ENCODE peak calls at places on chromosomes 12 and 14, in ten cellular contexts. W is kidney epithelial cell; P is neural progenitor cell; G is ovary; A is trophoblast cell; T is NCI-H82; I is uterus; S is NCI-H774; L is spleen; J is NK-92 treated with Interleukin-12 subunit alpha and Interleukin-12 subunit beta, amount 100 ng/mL, for 24 hours. Z is an unnamed sample.

GRCh38 chr14:96698846-96699543 is 98.2 kb upstream of the VRK1 start:
- DNase-seq in A (peak; percentile 21), T (no peak), I (no peak), P (no peak), L (no peak), S (no peak), J (peak; percentile 8), W (no peak), G (no peak), Z (no peak)

GRCh38 chr12:54261817-54262402 is 18.0 kb downstream of the CBX5 start:
- DNase-seq in J (no peak), I (no peak), P (no peak), W (no peak), S (no peak), L (no peak), T (no peak), A (no peak), G (no peak), Z (no peak)

GRCh38 chr12:90794212-90794611 is 160.8 kb downstream of the CCER1 start:
- DNase-seq in J (no peak), L (no peak), S (no peak), A (no peak), G (no peak), P (no peak), T (no peak), I (no peak), W (no peak), Z (no peak)

GRCh38 chr14:93027810-93028723 is 87.7 kb downstream of the ITPK1 start:
- DNase-seq in J (no peak), W (no peak), P (no peak), I (no peak), L (peak; percentile 51), A (no peak), G (no peak), T (no peak), S (no peak), Z (no peak)

GRCh38 chr12:130162267-130162666 is at the start of gene FZD10:
- DNase-seq in G (peak; percentile 40), J (no peak), L (no peak), S (no peak), A (peak; percentile 38), P (peak; percentile 91), W (no peak), I (peak; percentile 31), T (peak; percentile 18), Z (no peak)

GRCh38 chr14:63492391-63492790 is 50.8 kb downstream of the PPP2R5E start:
- DNase-seq in A (peak; percentile 50), L (no peak), T (no peak), S (no peak), G (no peak), W (no peak), I (no peak), J (no peak), P (no peak), Z (no peak)

GRCh38 chr12:52243264-52243773 is 10.3 kb downstream of the KRT7 start:
- DNase-seq in P (no peak), A (peak; percentile 48), J (no peak), G (no peak), W (no peak), S (no peak), I (no peak), L (peak; percentile 56), T (no peak), Z (peak; percentile 55)

GRCh38 chr12:97250483-97250882 is 212.1 kb upstream of the RMST start:
- DNase-seq in T (no peak), W (no peak), L (no peak), J (no peak), A (no peak), G (no peak), S (no peak), I (no peak), P (no peak), Z (no peak)

GRCh38 chr12:47281667-47282171 is 202.0 kb upstream of the AMIGO2 start:
- DNase-seq in S (no peak), T (no peak), W (no peak), L (no peak), J (no peak), I (no peak), P (no peak), A (no peak), G (no peak), Z (no peak)

GRCh38 chr12:45704968-45705367 is 24.5 kb upstream of the ARID2 start:
- DNase-seq in G (no peak), A (no peak), L (no peak), J (no peak), I (no peak), S (no peak), P (no peak), T (no peak), W (no peak), Z (no peak)

GRCh38 chr12:114445401-114446323 is 39.7 kb upstream of the TBX5 start:
- DNase-seq in I (no peak), A (no peak), G (no peak), S (no peak), T (no peak), W (no peak), L (no peak), P (peak; percentile 68), J (no peak), Z (no peak)

GRCh38 chr12:52121848-52122838 is 42.6 kb downstream of the SMIM41 start:
- DNase-seq in P (peak; percentile 85), I (no peak), A (peak; percentile 70), S (peak; percentile 58), W (no peak), T (peak; percentile 92), G (peak; percentile 62), L (peak; percentile 91), J (peak; percentile 38), Z (no peak)

GRCh38 chr12:107418976-107419375 is 266.6 kb upstream of the PWP1 start:
- DNase-seq in A (no peak), S (no peak), W (no peak), P (no peak), I (no peak), T (peak; percentile 93), L (no peak), J (no peak), G (no peak), Z (no peak)

GRCh38 chr12:24244231-24244630 is 294.8 kb upstream of the SOX5 start:
- DNase-seq in J (no peak), G (no peak), P (no peak), S (no peak), A (no peak), T (no peak), I (no peak), W (no peak), L (no peak), Z (no peak)

GRCh38 chr12:48997719-48998496 is 1.3 kb downstream of the DDN start:
- DNase-seq in P (peak; percentile 65), T (peak; percentile 69), L (peak; percentile 84), I (no peak), W (no peak), S (peak; percentile 36), J (no peak), A (peak; percentile 44), G (no peak), Z (no peak)

GRCh38 chr14:100878271-100879146 is 25.0 kb downstream of the RTL1 start:
- DNase-seq in T (no peak), I (no peak), P (no peak), J (no peak), S (no peak), G (no peak), L (peak; percentile 50), W (no peak), A (no peak), Z (no peak)

GRCh38 chr12:10559241-10559640 is 53.6 kb downstream of the EIF2S3B start:
- DNase-seq in I (no peak), A (no peak), T (no peak), L (peak; percentile 71), G (no peak), P (no peak), W (no peak), J (peak; percentile 7), S (no peak), Z (no peak)

GRCh38 chr14:100591453-100592371 is 4.5 kb upstream of the BEGAIN start:
- DNase-seq in P (no peak), J (no peak), I (no peak), A (no peak), G (peak; percentile 6), S (no peak), L (peak; percentile 61), T (no peak), W (no peak), Z (no peak)

GRCh38 chr12:131808744-131809371 is 19.3 kb upstream of the MMP17 start:
- DNase-seq in A (peak; percentile 50), T (peak; percentile 58), P (no peak), I (no peak), W (no peak), L (peak; percentile 95), J (no peak), G (no peak), S (no peak), Z (no peak)

GRCh38 chr14:71885301-71885700 is 46.9 kb upstream of the RGS6 start:
- DNase-seq in P (no peak), J (no peak), L (no peak), G (no peak), A (no peak), W (no peak), I (no peak), T (no peak), S (no peak), Z (no peak)

GRCh38 chr14:87883750-87884149 is 109.2 kb downstream of the GALC start:
- DNase-seq in P (no peak), W (no peak), L (no peak), G (no peak), J (no peak), T (no peak), I (no peak), S (no peak), A (no peak), Z (no peak)

GRCh38 chr14:55512421-55512820 is 67.6 kb upstream of the KTN1 start:
- DNase-seq in P (no peak), G (no peak), T (no peak), I (no peak), L (no peak), S (no peak), A (no peak), J (no peak), W (no peak), Z (no peak)

GRCh38 chr14:73777420-73777819 is 63.2 kb upstream of the PNMA1 start:
- DNase-seq in A (no peak), P (peak; percentile 41), W (no peak), J (no peak), L (no peak), G (no peak), T (no peak), S (no peak), I (no peak), Z (no peak)

GRCh38 chr14:51419685-51420084 is 179.6 kb downstream of the TMX1 start:
- DNase-seq in L (no peak), G (no peak), P (no peak), A (no peak), S (no peak), W (no peak), T (no peak), J (peak; percentile 2), I (no peak), Z (no peak)

GRCh38 chr12:4908694-4909396 is 860 bp upstream of the KCNA1 start:
- DNase-seq in W (no peak), A (no peak), S (peak; percentile 16), L (no peak), I (no peak), P (peak; percentile 97), T (peak; percentile 90), J (no peak), G (no peak), Z (no peak)

GRCh38 chr14:97445367-97445766 is 648.2 kb downstream of the VRK1 start:
- DNase-seq in A (no peak), S (no peak), P (no peak), J (no peak), L (no peak), I (no peak), T (no peak), W (no peak), G (no peak), Z (no peak)

GRCh38 chr14:28542040-28542439 is 224.5 kb upstream of the FOXG1 start:
- DNase-seq in I (no peak), L (no peak), P (no peak), W (no peak), A (peak; percentile 4), T (no peak), J (no peak), S (no peak), G (no peak), Z (no peak)